ENCODE peak calls at places on chromosomes 2 and 18, in six cellular contexts. A is activated B cell treated with CpG ODN at 0.5 μM for 24 hours; S is lung; F is activated CD8-positive, alpha-beta T cell treated with anti-CD3 and anti-CD28 coated beads for 36 hours; E is neural crest cell; K is fibroblast of lung. C is an unnamed sample.

GRCh38 chr2:161208527-161209139 is 48.4 kb downstream of the TANK start:
- DNase-seq in A (no peak), E (no peak), F (no peak), S (no peak), K (peak; percentile 81), C (no peak)

GRCh38 chr2:133193544-133193943 is 374.7 kb downstream of the NCKAP5 start:
- DNase-seq in E (no peak), K (no peak), A (no peak), S (no peak), F (no peak), C (no peak)

GRCh38 chr18:68177807-68178702 is 536.9 kb downstream of the TMX3 start:
- DNase-seq in A (no peak), E (no peak), F (no peak), S (no peak), K (peak; percentile 99), C (no peak)

GRCh38 chr2:219497495-219498279 is 1.0 kb upstream of the GMPPA start:
- DNase-seq in K (peak; percentile 86), A (no peak), F (peak; percentile 36), S (peak; percentile 87), E (peak; percentile 60), C (no peak)

GRCh38 chr18:23317975-23318675 is 135.0 kb upstream of the RIOK3 start:
- DNase-seq in A (no peak), F (peak; percentile 36), K (peak; percentile 90), E (no peak), S (no peak), C (no peak)

GRCh38 chr2:96099861-96100798 is 16.2 kb downstream of the ADRA2B start:
- DNase-seq in E (no peak), S (no peak), F (no peak), A (no peak), K (no peak), C (no peak)

GRCh38 chr2:176137883-176138282 is 8.4 kb downstream of the HOXD8 start:
- DNase-seq in A (no peak), K (no peak), F (no peak), E (no peak), S (no peak), C (no peak)

GRCh38 chr2:39942970-39943369 is 163.9 kb upstream of the THUMPD2 start:
- DNase-seq in K (peak; percentile 83), A (no peak), F (no peak), S (no peak), E (no peak), C (no peak)

GRCh38 chr18:58862851-58863538 is 1.7 kb upstream of the ZNF532 start:
- DNase-seq in K (peak; percentile 69), S (peak; percentile 35), F (peak; percentile 8), E (peak; percentile 33), A (peak; percentile 58), C (no peak)

GRCh38 chr18:62721837-62722795 is 6.8 kb downstream of the PHLPP1 start:
- DNase-seq in S (no peak), K (peak; percentile 53), F (no peak), A (no peak), E (no peak), C (no peak)

GRCh38 chr2:100895402-100895801 is 75.5 kb downstream of the NPAS2 start:
- DNase-seq in K (no peak), F (no peak), A (no peak), S (no peak), E (no peak), C (no peak)

GRCh38 chr2:27372937-27373336 is 2.5 kb downstream of the SNX17 start:
- DNase-seq in A (no peak), K (no peak), E (no peak), F (no peak), S (no peak), C (no peak)

GRCh38 chr2:161238559-161239415 is 69.4 kb upstream of the PSMD14 start:
- DNase-seq in K (peak; percentile 66), A (peak; percentile 41), S (peak; percentile 48), F (peak; percentile 76), E (peak; percentile 50), C (peak; percentile 74)

GRCh38 chr2:99810241-99810640 is 320.4 kb upstream of the REV1 start:
- DNase-seq in A (no peak), E (no peak), S (no peak), F (no peak), K (no peak), C (no peak)

GRCh38 chr2:187497858-187498463 is 49.9 kb upstream of the CALCRL start:
- DNase-seq in E (no peak), S (no peak), A (no peak), K (no peak), F (no peak), C (no peak)

GRCh38 chr2:210399440-210400041 is 77.0 kb downstream of the LANCL1 start:
- DNase-seq in K (peak; percentile 5), S (no peak), E (no peak), A (no peak), F (no peak), C (no peak)

GRCh38 chr2:238168196-238168815 is 9.5 kb downstream of the ERFE start:
- DNase-seq in S (no peak), K (no peak), E (no peak), F (no peak), A (no peak), C (no peak)

GRCh38 chr2:51960846-51961335 is 929.0 kb upstream of the NRXN1 start:
- DNase-seq in K (peak; percentile 40), F (no peak), A (no peak), E (no peak), S (no peak), C (no peak)

GRCh38 chr2:29130295-29130694 is 15.1 kb downstream of the CLIP4 start:
- DNase-seq in K (peak; percentile 90), S (no peak), E (no peak), A (no peak), F (peak; percentile 55), C (no peak)

GRCh38 chr2:36952748-36953197 is 13.6 kb downstream of the STRN start:
- DNase-seq in E (no peak), A (no peak), S (no peak), K (no peak), F (no peak), C (no peak)

GRCh38 chr2:241035818-241036396 is 37.5 kb downstream of the SNED1 start:
- DNase-seq in E (no peak), F (peak; percentile 45), A (no peak), S (no peak), K (no peak), C (no peak)

GRCh38 chr2:20393986-20394385 is 43.3 kb upstream of the PUM2 start:
- DNase-seq in K (no peak), F (no peak), S (no peak), E (no peak), A (no peak), C (no peak)

GRCh38 chr2:23419171-23420090 is 34.5 kb downstream of the KLHL29 start:
- DNase-seq in E (no peak), K (no peak), F (no peak), S (no peak), A (no peak), C (peak; percentile 31)

GRCh38 chr2:32039447-32040219 is at the start of gene DPY30:
- DNase-seq in S (peak; percentile 92), F (peak; percentile 93), E (peak; percentile 88), A (peak; percentile 88), K (peak; percentile 91), C (peak; percentile 85)
- TF ChIP-seq CTCF in S (no peak), F (no peak), E (no peak), A (no peak), K (no peak), C (no peak)

GRCh38 chr2:9657731-9658130 is 26.9 kb upstream of the YWHAQ start:
- DNase-seq in S (no peak), E (no peak), K (no peak), A (no peak), F (no peak), C (no peak)

GRCh38 chr2:9657083-9657482 is 26.3 kb upstream of the YWHAQ start:
- DNase-seq in K (no peak), F (no peak), A (no peak), S (no peak), E (no peak), C (no peak)

GRCh38 chr2:9660781-9661180 is 30.0 kb upstream of the YWHAQ start:
- DNase-seq in S (no peak), A (no peak), K (no peak), F (no peak), E (no peak), C (no peak)

GRCh38 chr2:9658972-9659371 is 28.2 kb upstream of the YWHAQ start:
- DNase-seq in F (no peak), E (no peak), S (no peak), A (no peak), K (peak; percentile 75), C (no peak)

GRCh38 chr2:9660154-9660553 is 29.4 kb upstream of the YWHAQ start:
- DNase-seq in K (no peak), A (no peak), F (no peak), E (no peak), S (no peak), C (no peak)
- TF ChIP-seq CTCF in K (no peak), A (no peak), F (no peak), E (no peak), S (no peak), C (no peak)

DNA sequence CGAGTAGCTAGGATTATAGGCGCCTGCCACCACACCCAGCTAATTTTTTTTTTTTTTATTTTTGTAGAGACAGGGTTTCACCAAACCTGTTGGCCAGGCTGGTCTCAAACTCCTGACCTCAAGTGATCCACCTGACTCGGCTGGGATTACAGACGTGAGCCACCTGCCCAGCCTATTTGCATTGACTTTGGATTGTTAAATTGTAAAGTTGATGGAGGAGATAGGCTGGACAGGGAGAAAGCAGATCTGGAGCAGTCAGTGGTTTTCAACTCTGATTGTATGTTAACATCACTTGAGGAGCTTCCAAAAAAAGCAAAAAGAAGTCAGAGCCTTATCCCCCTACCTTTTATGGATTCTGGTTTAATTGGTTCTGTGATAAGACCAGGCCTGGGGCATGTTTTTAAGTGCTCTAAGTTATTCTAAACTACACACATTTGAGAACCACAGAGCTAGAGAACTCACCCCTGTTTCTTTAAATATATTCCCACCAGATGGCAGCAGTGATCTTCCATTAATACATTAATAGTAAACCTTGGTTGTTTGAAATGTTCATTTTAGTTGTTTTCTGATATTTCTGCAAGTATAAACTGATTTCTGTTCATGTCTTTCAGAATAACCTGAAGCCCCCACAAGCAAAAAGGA is 7.5 kb downstream of the C2orf49 start:
- DNase-seq in A (no peak), K (no peak), F (no peak), S (no peak), E (no peak), C (no peak)
- TF ChIP-seq CTCF in A (no peak), K (no peak), F (no peak), S (no peak), E (peak; percentile 63), C (no peak)

GRCh38 chr2:150911766-150912280 is 349.8 kb downstream of the RBM43 start:
- DNase-seq in S (peak; percentile 53), K (peak; percentile 82), F (no peak), A (no peak), E (no peak), C (no peak)
- TF ChIP-seq CTCF in S (no peak), K (peak; percentile 20), F (no peak), A (no peak), E (no peak), C (no peak)